ENCODE peak calls at places on chromosomes 13 and 19, in five cellular contexts. One of them, this sample, is unnamed.

GRCh38 chr19:10120538-10121198 is 969 bp upstream of the EIF3G start:
- DNase-seq in left lung: no peak
- DNase-seq in neural progenitor cell: no peak
- DNase-seq in GM10248: no peak
- DNase-seq in activated naive CD8-positive, alpha-beta T cell treated with anti-CD3 and anti-CD28 coated beads, Interleukin-2, amount 50 U/mL, for 16 hours: no peak
- DNase-seq in this sample: no peak

GRCh38 chr19:4539169-4539696 is 603 bp downstream of the LRG1 start:
- DNase-seq in left lung: no peak
- DNase-seq in neural progenitor cell: no peak
- DNase-seq in GM10248: no peak
- DNase-seq in activated naive CD8-positive, alpha-beta T cell treated with anti-CD3 and anti-CD28 coated beads, Interleukin-2, amount 50 U/mL, for 16 hours: no peak
- DNase-seq in this sample: no peak

GRCh38 chr13:68345963-68346362 is 1115.8 kb upstream of the PCDH9 start:
- DNase-seq in left lung: no peak
- DNase-seq in neural progenitor cell: no peak
- DNase-seq in GM10248: no peak
- DNase-seq in activated naive CD8-positive, alpha-beta T cell treated with anti-CD3 and anti-CD28 coated beads, Interleukin-2, amount 50 U/mL, for 16 hours: no peak
- DNase-seq in this sample: no peak

GRCh38 chr19:12956446-12957388 is at the start of gene GADD45GIP1:
- DNase-seq in left lung: peak
- DNase-seq in neural progenitor cell: peak
- DNase-seq in GM10248: peak
- DNase-seq in activated naive CD8-positive, alpha-beta T cell treated with anti-CD3 and anti-CD28 coated beads, Interleukin-2, amount 50 U/mL, for 16 hours: peak
- DNase-seq in this sample: peak

GRCh38 chr13:32538234-32538620 is 368 bp downstream of the N4BP2L2 start:
- DNase-seq in left lung: no peak
- DNase-seq in neural progenitor cell: peak
- DNase-seq in GM10248: peak
- DNase-seq in activated naive CD8-positive, alpha-beta T cell treated with anti-CD3 and anti-CD28 coated beads, Interleukin-2, amount 50 U/mL, for 16 hours: no peak
- DNase-seq in this sample: no peak

GRCh38 chr19:36049080-36049698 is 4.9 kb downstream of the THAP8 start:
- DNase-seq in left lung: no peak
- DNase-seq in neural progenitor cell: no peak
- DNase-seq in GM10248: no peak
- DNase-seq in activated naive CD8-positive, alpha-beta T cell treated with anti-CD3 and anti-CD28 coated beads, Interleukin-2, amount 50 U/mL, for 16 hours: no peak
- DNase-seq in this sample: no peak

GRCh38 chr19:50710094-50710493 is 9.5 kb downstream of the SHANK1 start:
- DNase-seq in left lung: no peak
- DNase-seq in neural progenitor cell: no peak
- DNase-seq in GM10248: no peak
- DNase-seq in activated naive CD8-positive, alpha-beta T cell treated with anti-CD3 and anti-CD28 coated beads, Interleukin-2, amount 50 U/mL, for 16 hours: no peak
- DNase-seq in this sample: no peak

GRCh38 chr13:64540468-64540867 is 2689.7 kb downstream of the PCDH9 start:
- DNase-seq in left lung: no peak
- DNase-seq in neural progenitor cell: no peak
- DNase-seq in GM10248: no peak
- DNase-seq in activated naive CD8-positive, alpha-beta T cell treated with anti-CD3 and anti-CD28 coated beads, Interleukin-2, amount 50 U/mL, for 16 hours: no peak
- DNase-seq in this sample: no peak

GRCh38 chr13:59459972-59460371 is 703.8 kb downstream of the DIAPH3 start:
- DNase-seq in left lung: no peak
- DNase-seq in neural progenitor cell: no peak
- DNase-seq in GM10248: no peak
- DNase-seq in activated naive CD8-positive, alpha-beta T cell treated with anti-CD3 and anti-CD28 coated beads, Interleukin-2, amount 50 U/mL, for 16 hours: no peak
- DNase-seq in this sample: no peak

GRCh38 chr19:41792513-41793413 is 3.6 kb upstream of the CEACAM3 start:
- DNase-seq in left lung: peak
- DNase-seq in neural progenitor cell: peak
- DNase-seq in GM10248: peak
- DNase-seq in activated naive CD8-positive, alpha-beta T cell treated with anti-CD3 and anti-CD28 coated beads, Interleukin-2, amount 50 U/mL, for 16 hours: peak
- DNase-seq in this sample: peak

GRCh38 chr19:566403-566802 is 6.0 kb upstream of the BSG start:
- DNase-seq in left lung: no peak
- DNase-seq in neural progenitor cell: no peak
- DNase-seq in GM10248: no peak
- DNase-seq in activated naive CD8-positive, alpha-beta T cell treated with anti-CD3 and anti-CD28 coated beads, Interleukin-2, amount 50 U/mL, for 16 hours: no peak
- DNase-seq in this sample: no peak

GRCh38 chr19:1089891-1090290 is 5.3 kb downstream of the POLR2E start:
- DNase-seq in left lung: no peak
- DNase-seq in neural progenitor cell: no peak
- DNase-seq in GM10248: no peak
- DNase-seq in activated naive CD8-positive, alpha-beta T cell treated with anti-CD3 and anti-CD28 coated beads, Interleukin-2, amount 50 U/mL, for 16 hours: no peak
- DNase-seq in this sample: no peak

GRCh38 chr19:38699027-38699346 is 45.3 kb downstream of the CAPN12 start:
- DNase-seq in left lung: no peak
- DNase-seq in neural progenitor cell: no peak
- DNase-seq in GM10248: peak
- DNase-seq in activated naive CD8-positive, alpha-beta T cell treated with anti-CD3 and anti-CD28 coated beads, Interleukin-2, amount 50 U/mL, for 16 hours: no peak
- DNase-seq in this sample: no peak

GRCh38 chr13:37109080-37109678 is 3.7 kb upstream of the CSNK1A1L start:
- DNase-seq in left lung: no peak
- DNase-seq in neural progenitor cell: peak
- DNase-seq in GM10248: no peak
- DNase-seq in activated naive CD8-positive, alpha-beta T cell treated with anti-CD3 and anti-CD28 coated beads, Interleukin-2, amount 50 U/mL, for 16 hours: no peak
- DNase-seq in this sample: no peak

GRCh38 chr19:45138303-45138751 is 22.5 kb downstream of the NKPD1 start:
- DNase-seq in left lung: no peak
- DNase-seq in neural progenitor cell: no peak
- DNase-seq in GM10248: no peak
- DNase-seq in activated naive CD8-positive, alpha-beta T cell treated with anti-CD3 and anti-CD28 coated beads, Interleukin-2, amount 50 U/mL, for 16 hours: no peak
- DNase-seq in this sample: no peak

GRCh38 chr19:10238172-10238783 is 7.1 kb upstream of the S1PR2 start:
- DNase-seq in left lung: no peak
- DNase-seq in neural progenitor cell: no peak
- DNase-seq in GM10248: no peak
- DNase-seq in activated naive CD8-positive, alpha-beta T cell treated with anti-CD3 and anti-CD28 coated beads, Interleukin-2, amount 50 U/mL, for 16 hours: no peak
- DNase-seq in this sample: peak

GRCh38 chr13:67841071-67841470 is 610.9 kb upstream of the PCDH9 start:
- DNase-seq in left lung: no peak
- DNase-seq in neural progenitor cell: peak
- DNase-seq in GM10248: no peak
- DNase-seq in activated naive CD8-positive, alpha-beta T cell treated with anti-CD3 and anti-CD28 coated beads, Interleukin-2, amount 50 U/mL, for 16 hours: no peak
- DNase-seq in this sample: no peak

This sample was measured in left colon.